ENCODE peak calls at places on chromosomes 3 and 15, in eight cellular contexts. E, D, P, R, A, F, T and W are unnamed samples.

GRCh38 chr15:52496776-52497470 is 31.8 kb downstream of the MYO5A start:
- DNase-seq in A (no peak), E (no peak), P (no peak), R (peak; percentile 52), D (peak; percentile 44), T (no peak), F (no peak), W (no peak)

GRCh38 chr15:43923553-43923952 is 96.8 kb downstream of the WDR76 start:
- DNase-seq in T (no peak), D (no peak), E (no peak), R (no peak), A (no peak), F (no peak), P (no peak), W (no peak)

GRCh38 chr3:56851966-56852884 is 50.5 kb upstream of the ARHGEF3 start:
- DNase-seq in P (no peak), E (no peak), F (no peak), D (no peak), R (no peak), A (no peak), T (no peak), W (no peak)

GRCh38 chr15:72184165-72184811 is 13.3 kb downstream of the GRAMD2A start:
- DNase-seq in D (no peak), P (peak; percentile 61), E (peak; percentile 53), T (no peak), A (no peak), R (no peak), F (no peak), W (no peak)

GRCh38 chr3:113743006-113743639 is 2.9 kb downstream of the NAA50 start:
- DNase-seq in T (no peak), P (no peak), F (no peak), D (no peak), R (no peak), E (no peak), A (no peak), W (no peak)

GRCh38 chr3:43153189-43154083 is 47.6 kb upstream of the POMGNT2 start:
- DNase-seq in R (no peak), E (peak; percentile 69), F (no peak), T (no peak), P (peak; percentile 72), A (no peak), D (no peak), W (no peak)

GRCh38 chr15:39573844-39574243 is 7.0 kb upstream of the THBS1 start:
- DNase-seq in D (no peak), A (no peak), R (no peak), P (no peak), T (no peak), E (no peak), F (no peak), W (no peak)

GRCh38 chr3:195906865-195907729 is 1.3 kb downstream of the TNK2 start:
- DNase-seq in F (peak; percentile 59), D (no peak), R (peak; percentile 60), P (peak; percentile 74), A (no peak), T (peak; percentile 48), E (peak; percentile 51), W (no peak)

GRCh38 chr3:45995370-45996192 is at the start of gene FYCO1:
- DNase-seq in P (peak; percentile 95), A (peak; percentile 34), R (peak; percentile 87), E (peak; percentile 97), T (peak; percentile 75), F (peak; percentile 92), D (peak; percentile 63), W (peak; percentile 49)

GRCh38 chr3:16134173-16134928 is 40.1 kb upstream of the GALNT15 start:
- DNase-seq in D (peak; percentile 15), F (no peak), R (no peak), P (no peak), T (no peak), A (no peak), E (no peak), W (no peak)

GRCh38 chr3:34924961-34925360 is 714.4 kb upstream of the ARPP21 start:
- DNase-seq in F (no peak), E (no peak), P (no peak), T (no peak), R (no peak), D (no peak), A (no peak), W (no peak)